ENCODE peak calls at places on chromosomes 13 and 19, in seven cellular contexts. One of them, this sample, is unnamed.

GRCh38 chr19:4171676-4172075 is 10.7 kb downstream of the SIRT6 start:
- DNase-seq in AG09309: no peak
- DNase-seq in neural progenitor cell: no peak
- DNase-seq in WTC11: no peak
- DNase-seq in activated T-cell treated with anti-CD3 and anti-CD28 coated beads, Interleukin-2, amount 50 U/mL, for 48 hours: no peak
- DNase-seq in stimulated activated CD8-positive, alpha-beta memory T cell treated with anti-CD3 and anti-CD28 coated beads, Interleukin-15, amount 100 ng/mL, for 1 hour: no peak
- DNase-seq in renal cortical epithelial cell: no peak
- DNase-seq in this sample: no peak

GRCh38 chr19:3670258-3670795 is 29.9 kb downstream of the PIP5K1C start:
- DNase-seq in AG09309: peak
- DNase-seq in activated T-cell treated with anti-CD3 and anti-CD28 coated beads, Interleukin-2, amount 50 U/mL, for 48 hours: no peak
- DNase-seq in WTC11: no peak
- DNase-seq in renal cortical epithelial cell: no peak
- DNase-seq in stimulated activated CD8-positive, alpha-beta memory T cell treated with anti-CD3 and anti-CD28 coated beads, Interleukin-15, amount 100 ng/mL, for 1 hour: no peak
- DNase-seq in neural progenitor cell: peak
- DNase-seq in this sample: peak

GRCh38 chr19:18062043-18062442 is 24.7 kb downstream of the IL12RB1 start:
- DNase-seq in neural progenitor cell: no peak
- DNase-seq in activated T-cell treated with anti-CD3 and anti-CD28 coated beads, Interleukin-2, amount 50 U/mL, for 48 hours: no peak
- DNase-seq in WTC11: no peak
- DNase-seq in stimulated activated CD8-positive, alpha-beta memory T cell treated with anti-CD3 and anti-CD28 coated beads, Interleukin-15, amount 100 ng/mL, for 1 hour: no peak
- DNase-seq in AG09309: no peak
- DNase-seq in renal cortical epithelial cell: no peak
- DNase-seq in this sample: no peak

GRCh38 chr19:4539697-4540581 is at the start of gene LRG1:
- DNase-seq in AG09309: no peak
- DNase-seq in renal cortical epithelial cell: peak
- DNase-seq in activated T-cell treated with anti-CD3 and anti-CD28 coated beads, Interleukin-2, amount 50 U/mL, for 48 hours: no peak
- DNase-seq in WTC11: no peak
- DNase-seq in neural progenitor cell: no peak
- DNase-seq in stimulated activated CD8-positive, alpha-beta memory T cell treated with anti-CD3 and anti-CD28 coated beads, Interleukin-15, amount 100 ng/mL, for 1 hour: no peak
- DNase-seq in this sample: no peak

GRCh38 chr13:114072421-114072820 is 60.0 kb downstream of the RASA3 start:
- DNase-seq in WTC11: no peak
- DNase-seq in activated T-cell treated with anti-CD3 and anti-CD28 coated beads, Interleukin-2, amount 50 U/mL, for 48 hours: no peak
- DNase-seq in stimulated activated CD8-positive, alpha-beta memory T cell treated with anti-CD3 and anti-CD28 coated beads, Interleukin-15, amount 100 ng/mL, for 1 hour: no peak
- DNase-seq in neural progenitor cell: no peak
- DNase-seq in renal cortical epithelial cell: no peak
- DNase-seq in AG09309: no peak
- DNase-seq in this sample: no peak

GRCh38 chr19:38686530-38686888 is 39.1 kb downstream of the ACTN4 start:
- DNase-seq in AG09309: no peak
- DNase-seq in neural progenitor cell: no peak
- DNase-seq in WTC11: no peak
- DNase-seq in renal cortical epithelial cell: no peak
- DNase-seq in stimulated activated CD8-positive, alpha-beta memory T cell treated with anti-CD3 and anti-CD28 coated beads, Interleukin-15, amount 100 ng/mL, for 1 hour: no peak
- DNase-seq in activated T-cell treated with anti-CD3 and anti-CD28 coated beads, Interleukin-2, amount 50 U/mL, for 48 hours: peak
- DNase-seq in this sample: no peak

GRCh38 chr19:33795370-33796163 is 1.1 kb upstream of the KCTD15 start:
- DNase-seq in stimulated activated CD8-positive, alpha-beta memory T cell treated with anti-CD3 and anti-CD28 coated beads, Interleukin-15, amount 100 ng/mL, for 1 hour: no peak
- DNase-seq in AG09309: no peak
- DNase-seq in neural progenitor cell: peak
- DNase-seq in renal cortical epithelial cell: peak
- DNase-seq in activated T-cell treated with anti-CD3 and anti-CD28 coated beads, Interleukin-2, amount 50 U/mL, for 48 hours: peak
- DNase-seq in WTC11: peak
- DNase-seq in this sample: peak

GRCh38 chr13:38951525-38952313 is 38.9 kb downstream of the STOML3 start:
- DNase-seq in WTC11: no peak
- DNase-seq in neural progenitor cell: peak
- DNase-seq in renal cortical epithelial cell: peak
- DNase-seq in activated T-cell treated with anti-CD3 and anti-CD28 coated beads, Interleukin-2, amount 50 U/mL, for 48 hours: no peak
- DNase-seq in AG09309: no peak
- DNase-seq in stimulated activated CD8-positive, alpha-beta memory T cell treated with anti-CD3 and anti-CD28 coated beads, Interleukin-15, amount 100 ng/mL, for 1 hour: no peak
- DNase-seq in this sample: no peak

GRCh38 chr19:51470966-51471365 is 7.4 kb upstream of the CEACAM18 start:
- DNase-seq in neural progenitor cell: no peak
- DNase-seq in AG09309: no peak
- DNase-seq in stimulated activated CD8-positive, alpha-beta memory T cell treated with anti-CD3 and anti-CD28 coated beads, Interleukin-15, amount 100 ng/mL, for 1 hour: no peak
- DNase-seq in WTC11: no peak
- DNase-seq in renal cortical epithelial cell: no peak
- DNase-seq in activated T-cell treated with anti-CD3 and anti-CD28 coated beads, Interleukin-2, amount 50 U/mL, for 48 hours: no peak
- DNase-seq in this sample: no peak

GRCh38 chr19:3184847-3185481 is 766 bp upstream of the NCLN start:
- DNase-seq in activated T-cell treated with anti-CD3 and anti-CD28 coated beads, Interleukin-2, amount 50 U/mL, for 48 hours: no peak
- DNase-seq in renal cortical epithelial cell: no peak
- DNase-seq in neural progenitor cell: peak
- DNase-seq in AG09309: peak
- DNase-seq in WTC11: peak
- DNase-seq in stimulated activated CD8-positive, alpha-beta memory T cell treated with anti-CD3 and anti-CD28 coated beads, Interleukin-15, amount 100 ng/mL, for 1 hour: peak
- DNase-seq in this sample: peak

GRCh38 chr19:917323-918151 is at the start of gene KISS1R:
- DNase-seq in renal cortical epithelial cell: no peak
- DNase-seq in AG09309: no peak
- DNase-seq in activated T-cell treated with anti-CD3 and anti-CD28 coated beads, Interleukin-2, amount 50 U/mL, for 48 hours: peak
- DNase-seq in WTC11: peak
- DNase-seq in stimulated activated CD8-positive, alpha-beta memory T cell treated with anti-CD3 and anti-CD28 coated beads, Interleukin-15, amount 100 ng/mL, for 1 hour: no peak
- DNase-seq in neural progenitor cell: peak
- DNase-seq in this sample: no peak

GRCh38 chr13:111095031-111095840 is 19.9 kb upstream of the ARHGEF7 start:
- DNase-seq in AG09309: no peak
- DNase-seq in neural progenitor cell: no peak
- DNase-seq in stimulated activated CD8-positive, alpha-beta memory T cell treated with anti-CD3 and anti-CD28 coated beads, Interleukin-15, amount 100 ng/mL, for 1 hour: no peak
- DNase-seq in WTC11: no peak
- DNase-seq in activated T-cell treated with anti-CD3 and anti-CD28 coated beads, Interleukin-2, amount 50 U/mL, for 48 hours: no peak
- DNase-seq in renal cortical epithelial cell: no peak
- DNase-seq in this sample: peak

GRCh38 chr13:46712524-46712923 is 84.4 kb downstream of the ESD start:
- DNase-seq in AG09309: no peak
- DNase-seq in WTC11: no peak
- DNase-seq in stimulated activated CD8-positive, alpha-beta memory T cell treated with anti-CD3 and anti-CD28 coated beads, Interleukin-15, amount 100 ng/mL, for 1 hour: no peak
- DNase-seq in renal cortical epithelial cell: no peak
- DNase-seq in activated T-cell treated with anti-CD3 and anti-CD28 coated beads, Interleukin-2, amount 50 U/mL, for 48 hours: no peak
- DNase-seq in neural progenitor cell: peak
- DNase-seq in this sample: no peak

GRCh38 chr19:55688422-55689218 is 13.6 kb downstream of the EPN1 start:
- DNase-seq in neural progenitor cell: no peak
- DNase-seq in activated T-cell treated with anti-CD3 and anti-CD28 coated beads, Interleukin-2, amount 50 U/mL, for 48 hours: no peak
- DNase-seq in renal cortical epithelial cell: no peak
- DNase-seq in WTC11: no peak
- DNase-seq in stimulated activated CD8-positive, alpha-beta memory T cell treated with anti-CD3 and anti-CD28 coated beads, Interleukin-15, amount 100 ng/mL, for 1 hour: no peak
- DNase-seq in AG09309: no peak
- DNase-seq in this sample: no peak

GRCh38 chr19:4365341-4365740 is 22.0 kb downstream of the MPND start:
- DNase-seq in renal cortical epithelial cell: no peak
- DNase-seq in AG09309: no peak
- DNase-seq in neural progenitor cell: no peak
- DNase-seq in stimulated activated CD8-positive, alpha-beta memory T cell treated with anti-CD3 and anti-CD28 coated beads, Interleukin-15, amount 100 ng/mL, for 1 hour: no peak
- DNase-seq in WTC11: no peak
- DNase-seq in activated T-cell treated with anti-CD3 and anti-CD28 coated beads, Interleukin-2, amount 50 U/mL, for 48 hours: no peak
- DNase-seq in this sample: no peak

GRCh38 chr13:51729853-51730553 is 74.0 kb downstream of the DHRS12 start:
- DNase-seq in neural progenitor cell: no peak
- DNase-seq in AG09309: peak
- DNase-seq in renal cortical epithelial cell: peak
- DNase-seq in WTC11: no peak
- DNase-seq in stimulated activated CD8-positive, alpha-beta memory T cell treated with anti-CD3 and anti-CD28 coated beads, Interleukin-15, amount 100 ng/mL, for 1 hour: no peak
- DNase-seq in activated T-cell treated with anti-CD3 and anti-CD28 coated beads, Interleukin-2, amount 50 U/mL, for 48 hours: peak
- DNase-seq in this sample: peak

GRCh38 chr19:10118960-10119359 is 739 bp downstream of the EIF3G start:
- DNase-seq in AG09309: no peak
- DNase-seq in renal cortical epithelial cell: no peak
- DNase-seq in activated T-cell treated with anti-CD3 and anti-CD28 coated beads, Interleukin-2, amount 50 U/mL, for 48 hours: no peak
- DNase-seq in WTC11: no peak
- DNase-seq in stimulated activated CD8-positive, alpha-beta memory T cell treated with anti-CD3 and anti-CD28 coated beads, Interleukin-15, amount 100 ng/mL, for 1 hour: no peak
- DNase-seq in neural progenitor cell: no peak
- DNase-seq in this sample: no peak

GRCh38 chr13:40596484-40596883 is 70.0 kb downstream of the FOXO1 start:
- DNase-seq in WTC11: no peak
- DNase-seq in activated T-cell treated with anti-CD3 and anti-CD28 coated beads, Interleukin-2, amount 50 U/mL, for 48 hours: no peak
- DNase-seq in stimulated activated CD8-positive, alpha-beta memory T cell treated with anti-CD3 and anti-CD28 coated beads, Interleukin-15, amount 100 ng/mL, for 1 hour: no peak
- DNase-seq in renal cortical epithelial cell: no peak
- DNase-seq in neural progenitor cell: no peak
- DNase-seq in AG09309: no peak
- DNase-seq in this sample: no peak

GRCh38 chr13:109162248-109163051 is 533.0 kb downstream of the MYO16 start:
- DNase-seq in neural progenitor cell: no peak
- DNase-seq in WTC11: no peak
- DNase-seq in AG09309: no peak
- DNase-seq in renal cortical epithelial cell: peak
- DNase-seq in stimulated activated CD8-positive, alpha-beta memory T cell treated with anti-CD3 and anti-CD28 coated beads, Interleukin-15, amount 100 ng/mL, for 1 hour: no peak
- DNase-seq in activated T-cell treated with anti-CD3 and anti-CD28 coated beads, Interleukin-2, amount 50 U/mL, for 48 hours: peak
- DNase-seq in this sample: peak

GRCh38 chr13:113506025-113506685 is 15.6 kb upstream of the DCUN1D2 start:
- DNase-seq in stimulated activated CD8-positive, alpha-beta memory T cell treated with anti-CD3 and anti-CD28 coated beads, Interleukin-15, amount 100 ng/mL, for 1 hour: no peak
- DNase-seq in AG09309: no peak
- DNase-seq in activated T-cell treated with anti-CD3 and anti-CD28 coated beads, Interleukin-2, amount 50 U/mL, for 48 hours: no peak
- DNase-seq in neural progenitor cell: no peak
- DNase-seq in renal cortical epithelial cell: no peak
- DNase-seq in WTC11: no peak
- DNase-seq in this sample: no peak

GRCh38 chr19:41377977-41378707 is 1.8 kb downstream of the TMEM91 start:
- DNase-seq in activated T-cell treated with anti-CD3 and anti-CD28 coated beads, Interleukin-2, amount 50 U/mL, for 48 hours: no peak
- DNase-seq in renal cortical epithelial cell: no peak
- DNase-seq in WTC11: peak
- DNase-seq in neural progenitor cell: peak
- DNase-seq in stimulated activated CD8-positive, alpha-beta memory T cell treated with anti-CD3 and anti-CD28 coated beads, Interleukin-15, amount 100 ng/mL, for 1 hour: no peak
- DNase-seq in AG09309: no peak
- DNase-seq in this sample: no peak

GRCh38 chr19:28420731-28421550 is 792.0 kb downstream of the UQCRFS1 start:
- DNase-seq in activated T-cell treated with anti-CD3 and anti-CD28 coated beads, Interleukin-2, amount 50 U/mL, for 48 hours: no peak
- DNase-seq in renal cortical epithelial cell: peak
- DNase-seq in AG09309: no peak
- DNase-seq in stimulated activated CD8-positive, alpha-beta memory T cell treated with anti-CD3 and anti-CD28 coated beads, Interleukin-15, amount 100 ng/mL, for 1 hour: no peak
- DNase-seq in WTC11: no peak
- DNase-seq in neural progenitor cell: no peak
- DNase-seq in this sample: no peak

GRCh38 chr13:57353831-57354230 is 186.8 kb downstream of the PRR20E start:
- DNase-seq in activated T-cell treated with anti-CD3 and anti-CD28 coated beads, Interleukin-2, amount 50 U/mL, for 48 hours: no peak
- DNase-seq in neural progenitor cell: no peak
- DNase-seq in WTC11: no peak
- DNase-seq in stimulated activated CD8-positive, alpha-beta memory T cell treated with anti-CD3 and anti-CD28 coated beads, Interleukin-15, amount 100 ng/mL, for 1 hour: no peak
- DNase-seq in renal cortical epithelial cell: no peak
- DNase-seq in AG09309: no peak
- DNase-seq in this sample: no peak

GRCh38 chr19:46355991-46356669 is 9.2 kb downstream of the PPP5C start:
- DNase-seq in neural progenitor cell: no peak
- DNase-seq in WTC11: no peak
- DNase-seq in AG09309: no peak
- DNase-seq in stimulated activated CD8-positive, alpha-beta memory T cell treated with anti-CD3 and anti-CD28 coated beads, Interleukin-15, amount 100 ng/mL, for 1 hour: no peak
- DNase-seq in renal cortical epithelial cell: no peak
- DNase-seq in activated T-cell treated with anti-CD3 and anti-CD28 coated beads, Interleukin-2, amount 50 U/mL, for 48 hours: no peak
- DNase-seq in this sample: no peak

GRCh38 chr19:9140159-9140874 is at the start of gene ZNF317:
- DNase-seq in neural progenitor cell: peak
- DNase-seq in activated T-cell treated with anti-CD3 and anti-CD28 coated beads, Interleukin-2, amount 50 U/mL, for 48 hours: peak
- DNase-seq in WTC11: peak
- DNase-seq in AG09309: peak
- DNase-seq in renal cortical epithelial cell: peak
- DNase-seq in stimulated activated CD8-positive, alpha-beta memory T cell treated with anti-CD3 and anti-CD28 coated beads, Interleukin-15, amount 100 ng/mL, for 1 hour: peak
- DNase-seq in this sample: peak

GRCh38 chr13:93398167-93398566 is 171.6 kb downstream of the GPC6 start:
- DNase-seq in neural progenitor cell: no peak
- DNase-seq in activated T-cell treated with anti-CD3 and anti-CD28 coated beads, Interleukin-2, amount 50 U/mL, for 48 hours: no peak
- DNase-seq in WTC11: no peak
- DNase-seq in AG09309: no peak
- DNase-seq in stimulated activated CD8-positive, alpha-beta memory T cell treated with anti-CD3 and anti-CD28 coated beads, Interleukin-15, amount 100 ng/mL, for 1 hour: no peak
- DNase-seq in renal cortical epithelial cell: peak
- DNase-seq in this sample: no peak

GRCh38 chr13:80524447-80525215 is 183.7 kb upstream of the SPRY2 start:
- DNase-seq in neural progenitor cell: no peak
- DNase-seq in AG09309: no peak
- DNase-seq in stimulated activated CD8-positive, alpha-beta memory T cell treated with anti-CD3 and anti-CD28 coated beads, Interleukin-15, amount 100 ng/mL, for 1 hour: no peak
- DNase-seq in activated T-cell treated with anti-CD3 and anti-CD28 coated beads, Interleukin-2, amount 50 U/mL, for 48 hours: no peak
- DNase-seq in renal cortical epithelial cell: peak
- DNase-seq in WTC11: no peak
- DNase-seq in this sample: no peak

GRCh38 chr19:38421856-38422255 is 4.2 kb downstream of the RASGRP4 start:
- DNase-seq in activated T-cell treated with anti-CD3 and anti-CD28 coated beads, Interleukin-2, amount 50 U/mL, for 48 hours: no peak
- DNase-seq in stimulated activated CD8-positive, alpha-beta memory T cell treated with anti-CD3 and anti-CD28 coated beads, Interleukin-15, amount 100 ng/mL, for 1 hour: no peak
- DNase-seq in neural progenitor cell: no peak
- DNase-seq in renal cortical epithelial cell: no peak
- DNase-seq in AG09309: no peak
- DNase-seq in WTC11: no peak
- DNase-seq in this sample: no peak

This sample was measured in SJSA1.